ENCODE peak calls at places on chromosome X, in seven cellular contexts. Z is neuronal stem cell, D is hepatocyte, Y is tibial nerve, Q is cardiac muscle cell, U is MM.1S, W is uterus. N is an unnamed sample.

GRCh38 chrX:86137071-86137470 is 11.2 kb upstream of the DACH2 start:
- DNase-seq in Z (no peak), U (no peak), D (no peak), W (no peak), Q (no peak), Y (no peak), N (no peak)

GRCh38 chrX:123454712-123455431 is 270.8 kb downstream of the GRIA3 start:
- DNase-seq in U (peak), D (no peak), Q (peak), Y (no peak), Z (no peak), W (no peak), N (no peak)

GRCh38 chrX:17022205-17022604 is 75.7 kb downstream of the REPS2 start:
- DNase-seq in D (peak), Q (peak), U (no peak), W (no peak), Z (no peak), Y (no peak), N (no peak)

GRCh38 chrX:47497274-47497673 is 14.3 kb upstream of the ZNF41 start:
- DNase-seq in U (peak), Z (no peak), Q (no peak), D (no peak), Y (no peak), W (no peak), N (no peak)

GRCh38 chrX:84907324-84907946 is 96.2 kb upstream of the APOOL start:
- DNase-seq in Z (no peak), D (peak), W (no peak), Q (peak), U (peak), Y (no peak), N (no peak)

GRCh38 chrX:149841929-149842328 is 39.1 kb upstream of the MAGEA8 start:
- DNase-seq in Q (no peak), U (no peak), D (no peak), Z (no peak), W (no peak), Y (no peak), N (no peak)

GRCh38 chrX:13432376-13432775 is 112.5 kb upstream of the ATXN3L start:
- DNase-seq in Q (no peak), W (peak), D (peak), Z (no peak), Y (peak), U (no peak), N (no peak)

GRCh38 chrX:22246620-22247019 is 26.1 kb upstream of the CBLL2 start:
- DNase-seq in D (no peak), W (no peak), U (no peak), Y (no peak), Z (no peak), Q (no peak), N (no peak)

GRCh38 chrX:149497626-149498025 is 7.5 kb downstream of the IDS start:
- DNase-seq in Q (no peak), Z (no peak), Y (no peak), D (no peak), W (no peak), U (no peak), N (no peak)

GRCh38 chrX:148600131-148600530 is 99.7 kb downstream of the AFF2 start:
- DNase-seq in W (no peak), Z (no peak), Q (no peak), D (no peak), U (no peak), Y (no peak), N (no peak)

GRCh38 chrX:108310511-108310910 is 127.7 kb downstream of the COL4A6 start:
- DNase-seq in D (no peak), Z (no peak), Q (no peak), U (no peak), W (no peak), Y (no peak), N (no peak)

GRCh38 chrX:138191998-138192397 is 519.5 kb downstream of the FGF13 start:
- DNase-seq in D (peak), Z (peak), U (peak), W (no peak), Q (peak), Y (no peak), N (no peak)

GRCh38 chrX:108199041-108199440 is 107.5 kb downstream of the ATG4A start:
- DNase-seq in Q (no peak), Z (no peak), U (no peak), W (no peak), D (no peak), Y (no peak), N (no peak)

GRCh38 chrX:57772637-57773036 is 92.6 kb upstream of the NLRP2B start:
- DNase-seq in Y (no peak), U (no peak), W (no peak), Z (no peak), D (no peak), Q (no peak), N (no peak)

GRCh38 chrX:3589474-3589873 is 124.0 kb downstream of the PRKX start:
- DNase-seq in D (no peak), Q (no peak), Y (no peak), U (no peak), Z (no peak), W (no peak), N (no peak)

GRCh38 chrX:50799531-50799961 is 14.4 kb downstream of the SHROOM4 start:
- DNase-seq in Z (no peak), Q (no peak), U (no peak), D (peak), W (no peak), Y (no peak), N (no peak)

GRCh38 chrX:108359811-108360602 is 78.2 kb downstream of the COL4A6 start:
- DNase-seq in D (no peak), W (no peak), Z (no peak), Q (no peak), Y (no peak), U (no peak), N (no peak)

GRCh38 chrX:108285361-108285760 is 152.9 kb downstream of the COL4A6 start:
- DNase-seq in Y (no peak), Q (no peak), U (no peak), W (no peak), Z (no peak), D (no peak), N (no peak)

GRCh38 chrX:56978172-56978571 is 17.2 kb downstream of the SPIN3 start:
- DNase-seq in W (peak), Z (no peak), U (peak), Q (peak), D (peak), Y (no peak), N (peak)

GRCh38 chrX:2928127-2928582 is 984 bp downstream of the ARSD start:
- DNase-seq in W (peak), Z (no peak), U (no peak), Q (peak), D (no peak), Y (peak), N (peak)

GRCh38 chrX:9466115-9466495 is 1.2 kb downstream of the TBL1X start:
- DNase-seq in Y (no peak), W (peak), Z (no peak), U (peak), D (peak), Q (peak), N (no peak)

GRCh38 chrX:125322431-125322830 is 2.8 kb downstream of the TEX13C start:
- DNase-seq in Z (no peak), Q (no peak), U (no peak), Y (no peak), D (no peak), W (no peak), N (no peak)

GRCh38 chrX:48910926-48911406 is 480 bp downstream of the SLC35A2 start:
- DNase-seq in U (no peak), W (no peak), D (no peak), Y (no peak), Q (peak), Z (no peak), N (no peak)

GRCh38 chrX:94743478-94743877 is 1069.5 kb downstream of the FAM133A start:
- DNase-seq in Y (no peak), W (no peak), Z (no peak), U (peak), D (no peak), Q (no peak), N (no peak)

GRCh38 chrX:7074908-7075204 is 72.7 kb upstream of the STS start:
- DNase-seq in Q (no peak), U (no peak), W (no peak), Z (no peak), Y (no peak), D (no peak), N (no peak)

DNA sequence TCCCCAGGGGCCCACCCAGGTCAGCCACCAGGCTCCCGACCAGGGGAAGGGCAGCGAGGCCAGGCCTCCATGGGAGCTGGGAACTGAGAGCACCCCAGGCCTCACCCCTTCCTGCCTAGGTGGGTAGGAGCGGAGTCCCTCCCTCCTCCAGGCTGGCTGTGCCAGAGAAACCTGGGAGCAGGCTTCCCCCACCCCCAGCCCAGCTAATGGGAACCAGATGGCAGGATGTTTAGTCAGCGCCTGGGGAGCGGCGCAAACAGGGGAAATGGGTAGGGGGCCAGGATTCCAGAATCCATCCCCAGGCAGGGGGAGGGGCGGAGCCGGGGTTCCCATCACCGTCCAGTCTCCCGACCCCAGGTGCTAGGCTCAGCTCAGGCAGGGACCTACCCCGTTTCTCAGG is 6.7 kb upstream of the HAUS7 start:
- DNase-seq in Y (no peak), W (peak), D (peak), Z (no peak), U (no peak), Q (no peak), N (no peak)
- H3K27ac ChIP-seq in Y (peak), W (peak), D (peak), Z (no peak), U (no peak), Q (no peak), N (peak)

DNA sequence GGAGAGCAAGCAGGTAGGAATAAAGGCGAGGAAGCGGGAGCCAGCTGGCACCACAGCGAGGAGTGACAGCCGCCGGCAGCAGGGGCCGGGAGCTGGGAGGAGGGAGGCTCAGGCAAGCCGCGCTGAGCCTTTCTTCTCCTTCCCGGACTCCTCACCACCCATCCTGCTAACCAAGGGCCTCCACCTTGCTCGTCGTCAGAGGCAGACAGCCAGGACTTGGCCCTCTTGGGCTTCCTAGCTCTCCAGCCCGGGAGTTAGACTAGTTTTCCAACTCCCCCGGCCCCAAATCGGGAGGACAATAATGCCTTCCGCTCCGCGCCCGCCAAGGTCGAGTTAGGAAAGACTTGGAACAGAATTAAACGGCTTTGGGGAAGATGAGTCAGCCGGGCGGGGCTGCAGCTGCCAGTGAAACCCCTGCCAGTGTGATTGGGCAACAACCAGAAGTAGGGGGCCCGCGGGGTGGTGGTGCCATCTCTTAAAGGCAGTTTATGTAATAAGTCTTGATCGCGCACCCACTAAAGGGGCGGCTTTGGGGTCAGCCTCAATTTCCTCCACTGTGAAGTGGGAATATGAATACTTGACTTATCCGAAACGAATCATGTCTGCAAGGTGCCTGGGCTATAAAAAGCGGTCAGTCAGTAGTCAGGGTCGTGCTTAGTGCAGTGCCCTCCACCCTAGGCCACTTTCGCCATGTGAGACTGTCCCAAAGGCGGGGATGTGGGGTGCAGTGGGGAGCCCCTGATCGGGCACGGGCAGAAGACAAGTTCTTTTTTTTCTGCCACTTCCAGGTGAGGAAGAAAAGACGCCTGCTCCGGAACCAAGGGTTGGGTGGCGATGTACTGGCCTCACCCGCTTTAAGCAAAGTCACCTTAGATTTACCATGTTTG is 6.7 kb upstream of the HSD17B10 start:
- DNase-seq in Q (no peak), Z (no peak), U (no peak), D (peak), Y (peak), W (peak), N (peak)
- H3K27ac ChIP-seq in Q (no peak), Z (no peak), U (no peak), D (peak), Y (no peak), W (peak), N (peak)

GRCh38 chrX:11437642-11438379 is 144.6 kb downstream of the AMELX start:
- DNase-seq in U (peak), Z (no peak), Q (no peak), D (peak), Y (peak), W (no peak), N (no peak)
- H3K27ac ChIP-seq in U (no peak), Z (no peak), Q (no peak), D (peak), Y (peak), W (peak), N (no peak)

GRCh38 chrX:134868766-134869495 is 121.9 kb upstream of the SMIM10 start:
- DNase-seq in Q (no peak), W (no peak), Z (no peak), Y (no peak), D (no peak), U (no peak), N (no peak)
- H3K27ac ChIP-seq in Q (no peak), W (no peak), Z (no peak), Y (no peak), D (no peak), U (no peak), N (peak)

GRCh38 chrX:155893513-155893912 is 12.4 kb downstream of the VAMP7 start:
- DNase-seq in Q (no peak), Z (no peak), Y (no peak), D (no peak), W (no peak), U (no peak), N (no peak)
- H3K27ac ChIP-seq in Q (no peak), Z (no peak), Y (no peak), D (no peak), W (no peak), U (peak), N (no peak)

DNA sequence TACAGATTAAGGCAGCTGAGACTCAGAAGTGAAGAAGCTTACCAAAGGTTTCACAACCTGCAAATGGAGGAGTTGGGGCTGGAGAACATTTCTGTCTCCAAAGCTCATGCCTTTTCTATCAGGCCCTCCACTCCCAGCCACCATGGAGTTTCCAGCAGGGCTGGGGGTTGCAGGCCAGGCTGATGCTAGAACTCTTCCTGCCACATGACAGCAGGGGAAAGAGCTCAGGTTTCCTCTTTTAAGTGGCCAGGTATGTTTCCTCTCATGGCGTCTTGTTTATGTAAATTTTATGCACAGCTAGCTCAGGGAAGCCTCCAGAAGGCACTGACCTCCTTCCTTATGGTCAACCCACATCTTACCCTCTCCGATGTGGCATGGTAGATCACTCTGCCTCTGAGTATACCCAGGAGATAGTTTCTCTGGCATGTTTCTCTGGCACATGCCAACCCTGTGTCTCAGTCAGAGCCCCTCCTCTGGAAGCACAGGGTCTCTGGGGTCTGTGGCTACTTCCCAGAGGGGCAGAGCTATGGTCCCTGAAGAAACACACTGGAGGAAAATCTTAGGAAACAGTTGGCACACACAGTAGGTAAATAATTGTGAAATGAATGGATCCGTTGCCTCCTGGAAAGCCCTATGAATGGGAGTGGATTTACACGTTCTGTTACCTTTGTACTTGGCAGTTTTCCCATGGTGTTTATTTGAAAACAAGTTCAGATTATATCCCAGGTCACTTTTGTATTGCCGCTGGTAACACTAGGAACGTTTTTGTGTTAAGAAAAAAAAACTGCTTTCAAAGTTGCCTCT is 28.9 kb downstream of the PDK3 start:
- DNase-seq in Q (no peak), U (no peak), Z (no peak), W (no peak), Y (no peak), D (peak), N (no peak)
- H3K27ac ChIP-seq in Q (no peak), U (no peak), Z (no peak), W (no peak), Y (no peak), D (peak), N (no peak)

GRCh38 chrX:129696463-129697155 is 41.9 kb upstream of the APLN start:
- DNase-seq in Q (no peak), Z (no peak), U (no peak), W (no peak), Y (no peak), D (no peak), N (no peak)
- H3K27ac ChIP-seq in Q (no peak), Z (no peak), U (no peak), W (no peak), Y (no peak), D (no peak), N (no peak)

GRCh38 chrX:45347877-45348675 is 147.4 kb upstream of the DIPK2B start:
- DNase-seq in Z (no peak), D (no peak), Y (no peak), U (no peak), W (no peak), Q (no peak), N (no peak)

DNA sequence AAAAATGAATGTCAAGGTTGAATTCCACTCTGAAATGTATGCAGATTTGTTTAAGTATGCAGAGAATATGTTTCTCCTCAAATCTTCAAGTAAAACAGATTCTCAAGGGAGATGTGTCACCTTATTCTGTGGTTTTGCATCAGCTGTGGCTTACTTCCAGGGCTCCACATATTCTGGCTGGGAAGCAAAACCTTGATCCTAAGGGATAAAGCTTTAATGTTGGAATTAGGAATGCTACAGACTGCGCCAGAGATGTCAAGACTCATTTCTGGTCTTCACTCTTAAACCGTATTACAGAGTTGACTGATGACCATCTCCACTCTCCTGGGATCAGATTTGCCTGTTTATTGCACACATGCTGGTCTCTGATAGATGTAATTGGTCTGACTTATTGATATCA is 143.9 kb upstream of the DIPK2B start:
- DNase-seq in Y (no peak), Z (no peak), Q (no peak), W (no peak), D (no peak), U (no peak), N (no peak)
- H3K27ac ChIP-seq in Y (no peak), Z (no peak), Q (no peak), W (no peak), D (no peak), U (no peak), N (no peak)

DNA sequence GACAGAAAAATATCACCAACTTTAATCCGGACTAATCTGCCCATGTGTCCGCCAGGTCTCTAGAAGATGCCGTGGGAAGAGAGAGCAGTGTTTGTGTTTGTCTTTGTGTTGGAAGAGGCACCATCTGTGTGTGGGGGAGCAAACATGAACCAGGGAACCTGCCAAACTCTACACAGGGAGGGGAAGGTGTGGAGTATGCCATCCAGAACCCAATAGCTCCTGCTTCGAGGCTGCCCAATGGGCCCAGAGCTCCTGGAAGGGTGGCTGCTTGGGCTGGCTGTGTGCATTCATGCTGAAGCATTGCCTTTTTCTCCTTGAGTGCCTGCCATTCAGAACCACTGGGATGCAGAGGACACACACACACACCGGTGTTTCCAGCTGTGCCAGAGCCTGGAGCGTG is 536.2 kb downstream of the MID1IP1 start:
- DNase-seq in Z (no peak), Q (no peak), Y (no peak), W (no peak), D (no peak), U (no peak), N (no peak)
- H3K27ac ChIP-seq in Z (no peak), Q (no peak), Y (no peak), W (peak), D (peak), U (peak), N (no peak)

GRCh38 chrX:19709117-19709811 is 178.1 kb downstream of the SH3KBP1 start:
- DNase-seq in U (no peak), D (no peak), Z (no peak), W (no peak), Y (no peak), Q (no peak), N (no peak)
- H3K27ac ChIP-seq in U (no peak), D (no peak), Z (no peak), W (no peak), Y (no peak), Q (no peak), N (no peak)